ENCODE peak calls at places on chromosomes 7 and 10, in nine cellular contexts. U is astrocyte of the cerebellum, R is body of pancreas, S is GM12878, A is AG09309, H is fibroblast of the aortic adventitia, V is progenitor cell of endocrine pancreas, M is H1, I is neural progenitor cell. J is an unnamed sample.

GRCh38 chr7:133837248-133837647 is 289.9 kb upstream of the LRGUK start:
- DNase-seq in U (no peak), R (no peak), S (no peak), A (no peak), H (no peak), V (no peak), M (no peak), I (no peak), J (no peak)

GRCh38 chr7:90455163-90456030 is 14.0 kb upstream of the PTTG1IP2 start:
- DNase-seq in U (peak), R (peak), S (peak), A (no peak), H (peak), V (no peak), M (no peak), I (peak), J (peak)

GRCh38 chr10:95864906-95865813 is 42.6 kb upstream of the CC2D2B start:
- DNase-seq in U (peak), R (peak), S (peak), A (peak), H (peak), V (no peak), M (no peak), I (peak), J (peak)

GRCh38 chr10:120727001-120727400 is 124.2 kb upstream of the WDR11 start:
- DNase-seq in U (no peak), R (no peak), S (no peak), A (no peak), H (peak), V (no peak), M (no peak), I (no peak), J (no peak)

GRCh38 chr10:54620352-54620751 is 180.7 kb downstream of the PCDH15 start:
- DNase-seq in U (no peak), R (no peak), S (no peak), A (no peak), H (no peak), V (no peak), M (no peak), I (no peak), J (no peak)

GRCh38 chr10:102335184-102335583 is 60.3 kb upstream of the NFKB2 start:
- DNase-seq in U (no peak), R (peak), S (no peak), A (no peak), H (peak), V (no peak), M (no peak), I (no peak), J (no peak)

GRCh38 chr10:17007836-17008235 is 121.8 kb downstream of the CUBN start:
- DNase-seq in U (no peak), R (no peak), S (no peak), A (no peak), H (no peak), V (no peak), M (no peak), I (no peak), J (no peak)

GRCh38 chr7:121297843-121298242 is 31.0 kb upstream of the WNT16 start:
- DNase-seq in U (no peak), R (no peak), S (no peak), A (no peak), H (no peak), V (no peak), M (no peak), I (no peak), J (no peak)

GRCh38 chr10:109274681-109275080 is 648.6 kb downstream of the XPNPEP1 start:
- DNase-seq in U (no peak), R (no peak), S (no peak), A (no peak), H (no peak), V (no peak), M (no peak), I (no peak), J (no peak)

GRCh38 chr7:69596056-69596455 is 2.2 kb upstream of the AUTS2 start:
- DNase-seq in U (no peak), R (no peak), S (no peak), A (no peak), H (no peak), V (no peak), M (no peak), I (no peak), J (no peak)

GRCh38 chr10:48762104-48763042 is 77.7 kb downstream of the WDFY4 start:
- DNase-seq in U (no peak), R (no peak), S (no peak), A (no peak), H (no peak), V (no peak), M (no peak), I (no peak), J (no peak)

GRCh38 chr10:69101451-69102095 is 13.7 kb downstream of the SRGN start:
- DNase-seq in U (no peak), R (peak), S (no peak), A (no peak), H (peak), V (no peak), M (no peak), I (no peak), J (no peak)

GRCh38 chr7:141366098-141366621 is 185.1 kb upstream of the AGK start:
- DNase-seq in U (no peak), R (no peak), S (no peak), A (no peak), H (peak), V (no peak), M (no peak), I (peak), J (no peak)

GRCh38 chr7:150860978-150861295 is 8.6 kb downstream of the AOC1 start:
- DNase-seq in U (no peak), R (no peak), S (no peak), A (no peak), H (no peak), V (no peak), M (no peak), I (no peak), J (no peak)

GRCh38 chr7:150856303-150857275 is 4.3 kb downstream of the AOC1 start:
- DNase-seq in U (no peak), R (no peak), S (no peak), A (no peak), H (no peak), V (no peak), M (no peak), I (no peak), J (no peak)

GRCh38 chr7:150857276-150858055 is 5.1 kb downstream of the AOC1 start:
- DNase-seq in U (no peak), R (no peak), S (no peak), A (no peak), H (no peak), V (no peak), M (no peak), I (no peak), J (no peak)

GRCh38 chr7:150860291-150860977 is 8.1 kb downstream of the AOC1 start:
- DNase-seq in U (no peak), R (no peak), S (no peak), A (no peak), H (no peak), V (no peak), M (no peak), I (peak), J (no peak)

GRCh38 chr7:150858236-150859197 is 6.2 kb downstream of the AOC1 start:
- DNase-seq in U (no peak), R (no peak), S (no peak), A (no peak), H (no peak), V (no peak), M (no peak), I (no peak), J (no peak)
- TF ChIP-seq CTCF in U (no peak), R (no peak), S (no peak), A (no peak), H (no peak), V (no peak), M (no peak), I (no peak), J (no peak)

GRCh38 chr10:5343561-5343960 is 21.2 kb upstream of the UCN3 start:
- DNase-seq in U (peak), R (no peak), S (no peak), A (no peak), H (no peak), V (no peak), M (no peak), I (no peak), J (no peak)
- TF ChIP-seq CTCF in U (no peak), R (no peak), S (no peak), A (no peak), H (no peak), V (peak), M (no peak), I (no peak), J (no peak)

GRCh38 chr10:131063311-131063710 is 248.2 kb downstream of the TCERG1L start:
- DNase-seq in U (no peak), R (no peak), S (no peak), A (no peak), H (no peak), V (no peak), M (no peak), I (no peak), J (no peak)
- TF ChIP-seq CTCF in U (no peak), R (no peak), S (no peak), A (no peak), H (no peak), V (no peak), M (no peak), I (no peak), J (no peak)

GRCh38 chr7:17301491-17302101 is 3.1 kb downstream of the AHR start:
- DNase-seq in U (no peak), R (peak), S (no peak), A (no peak), H (peak), V (no peak), M (no peak), I (peak), J (peak)

GRCh38 chr7:17300012-17300411 is 1.6 kb downstream of the AHR start:
- DNase-seq in U (no peak), R (no peak), S (no peak), A (no peak), H (no peak), V (no peak), M (no peak), I (no peak), J (no peak)

GRCh38 chr7:17305387-17306171 is 7.1 kb downstream of the AHR start:
- DNase-seq in U (no peak), R (no peak), S (no peak), A (no peak), H (no peak), V (no peak), M (no peak), I (no peak), J (no peak)

GRCh38 chr7:17304926-17305325 is 6.5 kb downstream of the AHR start:
- DNase-seq in U (peak), R (peak), S (no peak), A (peak), H (peak), V (no peak), M (no peak), I (no peak), J (peak)

DNA sequence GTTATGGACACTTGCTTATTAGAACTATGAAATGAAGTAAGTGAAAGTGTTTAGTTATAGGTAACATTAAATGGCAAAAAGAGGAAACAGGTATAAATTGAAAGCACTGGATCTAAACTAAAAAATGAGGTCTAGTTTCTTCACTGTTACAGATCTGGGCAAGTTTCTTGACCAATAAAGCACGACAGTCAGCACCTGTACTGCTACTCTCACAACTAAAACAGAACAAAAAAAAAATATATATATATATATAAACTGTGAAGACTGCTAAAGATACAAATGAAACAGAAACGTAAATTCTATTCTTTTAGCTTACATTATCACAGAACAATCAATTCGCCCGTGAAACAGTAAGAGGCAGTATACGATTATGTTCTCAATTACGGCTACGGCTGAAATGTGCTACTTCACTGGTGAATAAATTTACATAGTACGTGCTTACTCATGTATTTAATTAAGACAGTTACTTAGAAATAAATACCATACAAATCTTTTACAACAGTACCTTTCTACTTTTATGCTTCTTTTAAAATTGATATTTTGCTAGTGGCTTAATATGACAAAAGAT is 4.2 kb downstream of the AHR start:
- DNase-seq in U (no peak), R (no peak), S (peak), A (no peak), H (peak), V (no peak), M (no peak), I (no peak), J (no peak)
- TF ChIP-seq CTCF in U (no peak), R (no peak), S (peak), A (peak), H (no peak), V (no peak), M (no peak), I (no peak), J (peak)

GRCh38 chr7:74173866-74174605 is at the start of gene EIF4H:
- DNase-seq in U (peak), R (peak), S (peak), A (peak), H (peak), V (peak), M (peak), I (peak), J (peak)

GRCh38 chr7:74175270-74175803 is 1.2 kb downstream of the EIF4H start:
- DNase-seq in U (no peak), R (no peak), S (no peak), A (no peak), H (no peak), V (no peak), M (no peak), I (peak), J (no peak)

GRCh38 chr7:74173491-74173865 is 678 bp upstream of the EIF4H start:
- DNase-seq in U (no peak), R (no peak), S (no peak), A (no peak), H (no peak), V (no peak), M (no peak), I (no peak), J (no peak)

GRCh38 chr7:74173074-74173473 is 1.1 kb upstream of the EIF4H start:
- DNase-seq in U (no peak), R (peak), S (no peak), A (no peak), H (no peak), V (no peak), M (no peak), I (no peak), J (no peak)

DNA sequence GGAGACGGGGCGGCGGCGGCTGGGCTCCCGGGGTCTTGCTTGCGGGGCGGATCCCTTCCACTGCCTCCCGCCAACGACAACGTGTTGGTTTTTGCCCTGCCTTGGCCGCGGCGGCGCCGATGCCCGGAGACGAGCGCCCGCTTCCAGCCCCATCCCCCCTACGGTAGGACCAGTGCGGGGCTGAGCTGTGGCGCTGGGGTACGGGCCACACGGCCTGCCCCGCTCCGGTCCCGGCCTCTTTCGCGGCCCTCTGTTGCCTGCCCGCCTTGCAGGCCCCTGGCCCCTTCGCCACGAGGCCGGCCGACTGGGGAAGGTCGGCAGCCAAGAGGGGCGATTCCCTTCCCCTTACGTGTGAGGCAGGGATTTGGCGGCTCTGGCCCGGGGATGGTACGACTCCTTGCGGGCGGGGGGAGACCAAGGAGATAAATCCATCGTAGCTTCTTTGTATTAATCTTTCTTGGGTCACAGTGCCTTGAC is 488 bp downstream of the EIF4H start:
- DNase-seq in U (no peak), R (peak), S (no peak), A (peak), H (peak), V (peak), M (no peak), I (peak), J (peak)
- TF ChIP-seq CTCF in U (no peak), R (no peak), S (no peak), A (peak), H (peak), V (no peak), M (no peak), I (no peak), J (no peak)

GRCh38 chr10:59708816-59709471 is 706 bp downstream of the SLC16A9 start:
- DNase-seq in U (no peak), R (peak), S (no peak), A (no peak), H (no peak), V (peak), M (no peak), I (peak), J (peak)

GRCh38 chr10:59713196-59713821 is 3.7 kb upstream of the SLC16A9 start:
- DNase-seq in U (no peak), R (no peak), S (no peak), A (no peak), H (no peak), V (no peak), M (no peak), I (no peak), J (no peak)

GRCh38 chr10:59711871-59712491 is 2.3 kb upstream of the SLC16A9 start:
- DNase-seq in U (no peak), R (no peak), S (no peak), A (no peak), H (peak), V (no peak), M (no peak), I (no peak), J (no peak)

GRCh38 chr10:59706851-59707797 is 2.5 kb downstream of the SLC16A9 start:
- DNase-seq in U (no peak), R (no peak), S (no peak), A (no peak), H (no peak), V (no peak), M (no peak), I (no peak), J (no peak)

DNA sequence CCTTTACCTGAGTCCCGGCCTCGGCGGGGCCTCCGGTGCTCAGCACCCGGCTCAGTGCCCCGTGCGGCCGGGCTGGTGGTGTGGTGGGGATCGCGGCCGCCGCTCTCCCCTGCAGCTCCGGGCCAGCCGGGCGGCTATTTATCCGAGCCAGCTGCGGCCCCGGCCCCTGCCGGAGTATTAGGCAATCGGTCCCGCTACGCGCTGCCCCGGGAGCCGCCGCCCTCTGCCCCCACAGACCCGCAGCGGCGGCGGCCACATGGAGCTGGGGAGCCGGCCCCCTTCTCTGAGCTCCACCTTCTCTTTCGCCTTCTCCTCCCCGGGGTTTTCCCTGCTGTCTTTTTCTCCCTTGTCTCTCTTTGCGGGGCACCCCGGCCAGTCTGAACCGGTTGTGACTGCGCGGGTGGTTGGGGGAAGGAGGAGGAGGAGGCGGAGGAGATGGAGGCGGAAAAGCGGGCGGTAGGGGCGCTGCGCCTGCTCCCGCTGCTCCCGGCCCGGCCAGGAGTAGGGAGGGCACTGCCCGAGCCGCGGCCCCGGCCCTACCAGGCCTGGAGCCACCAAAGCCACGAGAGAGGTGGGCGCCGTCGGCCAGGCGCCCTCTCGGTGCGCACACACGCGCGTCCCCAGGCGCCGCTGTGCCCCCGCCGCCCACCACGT is at the start of gene SLC16A9:
- DNase-seq in U (peak), R (peak), S (peak), A (no peak), H (peak), V (peak), M (peak), I (peak), J (peak)
- TF ChIP-seq CTCF in U (peak), R (no peak), S (peak), A (peak), H (peak), V (peak), M (peak), I (peak), J (peak)